ENCODE peak calls at places on chromosomes 4 and X, in nine cellular contexts. One of them, this sample, is unnamed. For H3K27me3 and H3K36me3, the result is how much of the 10 kb centered on the place peaks cover.

GRCh38 chr4:13597604-13598003 is 29.9 kb downstream of the BOD1L1 start:
- DNase-seq in gastrocnemius medialis: no peak
- DNase-seq in right atrium auricular region: no peak
- DNase-seq in endodermal cell: no peak
- DNase-seq in bronchial epithelial cell: peak
- DNase-seq in naive thymus-derived CD4-positive, alpha-beta T cell: no peak
- DNase-seq in heart left ventricle: no peak
- DNase-seq in neuronal stem cell: no peak
- DNase-seq in tibial nerve: no peak
- DNase-seq in this sample: no peak

GRCh38 chr4:125021189-125021588 is 293.6 kb upstream of the FAT4 start:
- DNase-seq in bronchial epithelial cell: peak
- DNase-seq in naive thymus-derived CD4-positive, alpha-beta T cell: no peak
- DNase-seq in tibial nerve: no peak
- DNase-seq in right atrium auricular region: no peak
- DNase-seq in endodermal cell: no peak
- DNase-seq in heart left ventricle: no peak
- DNase-seq in neuronal stem cell: no peak
- DNase-seq in gastrocnemius medialis: no peak
- DNase-seq in this sample: no peak

GRCh38 chrX:53262918-53263394 is 18.4 kb downstream of the IQSEC2 start:
- DNase-seq in heart left ventricle: no peak
- DNase-seq in naive thymus-derived CD4-positive, alpha-beta T cell: no peak
- DNase-seq in endodermal cell: no peak
- DNase-seq in tibial nerve: no peak
- DNase-seq in bronchial epithelial cell: peak
- DNase-seq in neuronal stem cell: no peak
- DNase-seq in right atrium auricular region: no peak
- DNase-seq in gastrocnemius medialis: no peak
- DNase-seq in this sample: no peak

GRCh38 chrX:116881961-116882360 is 419.2 kb upstream of the CT83 start:
- DNase-seq in naive thymus-derived CD4-positive, alpha-beta T cell: no peak
- DNase-seq in neuronal stem cell: no peak
- DNase-seq in tibial nerve: no peak
- DNase-seq in endodermal cell: no peak
- DNase-seq in bronchial epithelial cell: no peak
- DNase-seq in heart left ventricle: no peak
- DNase-seq in gastrocnemius medialis: no peak
- DNase-seq in right atrium auricular region: no peak
- DNase-seq in this sample: no peak

GRCh38 chrX:63436865-63437264 is 85.7 kb upstream of the SPIN4 start:
- DNase-seq in heart left ventricle: no peak
- DNase-seq in gastrocnemius medialis: no peak
- DNase-seq in tibial nerve: no peak
- DNase-seq in naive thymus-derived CD4-positive, alpha-beta T cell: no peak
- DNase-seq in endodermal cell: no peak
- DNase-seq in right atrium auricular region: no peak
- DNase-seq in neuronal stem cell: no peak
- DNase-seq in bronchial epithelial cell: no peak
- DNase-seq in this sample: no peak

GRCh38 chrX:21974011-21974385 is 33.5 kb downstream of the SMS start:
- DNase-seq in neuronal stem cell: no peak
- DNase-seq in endodermal cell: no peak
- DNase-seq in naive thymus-derived CD4-positive, alpha-beta T cell: peak
- DNase-seq in heart left ventricle: no peak
- DNase-seq in tibial nerve: no peak
- DNase-seq in right atrium auricular region: no peak
- DNase-seq in gastrocnemius medialis: no peak
- DNase-seq in bronchial epithelial cell: peak
- DNase-seq in this sample: no peak

GRCh38 chr4:112926826-112927225 is 122.6 kb upstream of the ANK2 start:
- DNase-seq in heart left ventricle: no peak
- DNase-seq in endodermal cell: no peak
- DNase-seq in tibial nerve: no peak
- DNase-seq in right atrium auricular region: no peak
- DNase-seq in neuronal stem cell: no peak
- DNase-seq in bronchial epithelial cell: no peak
- DNase-seq in naive thymus-derived CD4-positive, alpha-beta T cell: no peak
- DNase-seq in gastrocnemius medialis: no peak
- DNase-seq in this sample: no peak

GRCh38 chr4:76035799-76036389 is at the start of gene CXCL11:
- DNase-seq in naive thymus-derived CD4-positive, alpha-beta T cell: no peak
- DNase-seq in bronchial epithelial cell: peak
- DNase-seq in endodermal cell: no peak
- DNase-seq in tibial nerve: no peak
- DNase-seq in right atrium auricular region: no peak
- DNase-seq in gastrocnemius medialis: no peak
- DNase-seq in heart left ventricle: no peak
- DNase-seq in neuronal stem cell: no peak
- DNase-seq in this sample: no peak

GRCh38 chrX:41895826-41896225 is 27.5 kb downstream of the CASK start:
- DNase-seq in naive thymus-derived CD4-positive, alpha-beta T cell: no peak
- DNase-seq in right atrium auricular region: no peak
- DNase-seq in tibial nerve: no peak
- DNase-seq in endodermal cell: no peak
- DNase-seq in neuronal stem cell: no peak
- DNase-seq in bronchial epithelial cell: no peak
- DNase-seq in gastrocnemius medialis: no peak
- DNase-seq in heart left ventricle: no peak
- DNase-seq in this sample: no peak

GRCh38 chrX:67544871-67545771 is 1.3 kb downstream of the AR start:
- DNase-seq in neuronal stem cell: peak
- DNase-seq in naive thymus-derived CD4-positive, alpha-beta T cell: no peak
- DNase-seq in heart left ventricle: peak
- DNase-seq in gastrocnemius medialis: peak
- DNase-seq in endodermal cell: peak
- DNase-seq in tibial nerve: no peak
- DNase-seq in bronchial epithelial cell: no peak
- DNase-seq in right atrium auricular region: no peak
- DNase-seq in this sample: no peak

GRCh38 chr4:149426461-149426860 is 389.2 kb downstream of the IQCM start:
- DNase-seq in right atrium auricular region: no peak
- DNase-seq in endodermal cell: no peak
- DNase-seq in bronchial epithelial cell: peak
- DNase-seq in naive thymus-derived CD4-positive, alpha-beta T cell: no peak
- DNase-seq in neuronal stem cell: no peak
- DNase-seq in tibial nerve: no peak
- DNase-seq in gastrocnemius medialis: no peak
- DNase-seq in heart left ventricle: no peak
- DNase-seq in this sample: no peak

GRCh38 chr4:153640476-153640802 is 43.6 kb upstream of the TLR2 start:
- DNase-seq in naive thymus-derived CD4-positive, alpha-beta T cell: no peak
- DNase-seq in tibial nerve: no peak
- DNase-seq in bronchial epithelial cell: no peak
- DNase-seq in right atrium auricular region: no peak
- DNase-seq in endodermal cell: no peak
- DNase-seq in heart left ventricle: no peak
- DNase-seq in neuronal stem cell: no peak
- DNase-seq in gastrocnemius medialis: no peak
- DNase-seq in this sample: no peak

GRCh38 chr4:40576651-40577480 is 52.8 kb downstream of the RBM47 start:
- DNase-seq in naive thymus-derived CD4-positive, alpha-beta T cell: no peak
- DNase-seq in heart left ventricle: peak
- DNase-seq in tibial nerve: peak
- DNase-seq in endodermal cell: peak
- DNase-seq in neuronal stem cell: no peak
- DNase-seq in gastrocnemius medialis: peak
- DNase-seq in bronchial epithelial cell: peak
- DNase-seq in right atrium auricular region: peak
- DNase-seq in this sample: no peak

DNA sequence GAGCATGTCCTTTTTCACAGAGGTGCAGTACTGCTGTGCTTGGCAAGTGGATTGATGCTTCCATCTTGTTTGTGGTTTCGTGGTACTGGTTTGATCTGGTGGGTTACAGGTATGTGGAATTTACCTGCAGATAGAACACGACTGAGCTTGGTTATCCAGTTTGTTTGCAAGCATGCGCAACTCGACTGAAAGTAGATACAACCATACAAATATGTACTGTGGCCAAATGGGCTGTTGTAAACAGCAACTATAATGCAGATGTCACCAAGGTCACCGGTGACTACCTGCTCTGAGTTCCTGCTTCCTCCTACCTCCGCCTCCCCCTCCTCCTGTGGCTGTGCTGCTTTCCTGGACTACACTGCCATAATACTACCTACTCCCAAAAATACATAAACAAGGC is 12.4 kb downstream of the CWH43 start:
- DNase-seq in right atrium auricular region: no peak
- DNase-seq in gastrocnemius medialis: no peak
- DNase-seq in heart left ventricle: no peak
- DNase-seq in tibial nerve: no peak
- DNase-seq in neuronal stem cell: no peak
- DNase-seq in bronchial epithelial cell: no peak
- DNase-seq in naive thymus-derived CD4-positive, alpha-beta T cell: no peak
- DNase-seq in endodermal cell: no peak
- DNase-seq in this sample: no peak
- H3K27me3 ChIP-seq in right atrium auricular region: under half
- H3K27me3 ChIP-seq in gastrocnemius medialis: under half
- H3K27me3 ChIP-seq in heart left ventricle: under half
- H3K27me3 ChIP-seq in tibial nerve: under half
- H3K27me3 ChIP-seq in neuronal stem cell: under half
- H3K27me3 ChIP-seq in bronchial epithelial cell: under half
- H3K27me3 ChIP-seq in naive thymus-derived CD4-positive, alpha-beta T cell: under half
- H3K27me3 ChIP-seq in endodermal cell: under half
- H3K27me3 ChIP-seq in this sample: under half

GRCh38 chrX:24175276-24175675 is 25.7 kb downstream of the ZFX start:
- DNase-seq in naive thymus-derived CD4-positive, alpha-beta T cell: no peak
- DNase-seq in endodermal cell: no peak
- DNase-seq in bronchial epithelial cell: no peak
- DNase-seq in neuronal stem cell: no peak
- DNase-seq in right atrium auricular region: no peak
- DNase-seq in gastrocnemius medialis: no peak
- DNase-seq in tibial nerve: no peak
- DNase-seq in heart left ventricle: no peak
- DNase-seq in this sample: no peak
- H3K36me3 ChIP-seq in naive thymus-derived CD4-positive, alpha-beta T cell: under half
- H3K36me3 ChIP-seq in endodermal cell: under half
- H3K36me3 ChIP-seq in bronchial epithelial cell: under half
- H3K36me3 ChIP-seq in neuronal stem cell: half or more
- H3K36me3 ChIP-seq in right atrium auricular region: half or more
- H3K36me3 ChIP-seq in gastrocnemius medialis: under half
- H3K36me3 ChIP-seq in tibial nerve: half or more
- H3K36me3 ChIP-seq in heart left ventricle: under half
- H3K36me3 ChIP-seq in this sample: under half

GRCh38 chr4:4386296-4386735 is 586 bp upstream of the NSG1 start:
- DNase-seq in tibial nerve: no peak
- DNase-seq in right atrium auricular region: no peak
- DNase-seq in gastrocnemius medialis: no peak
- DNase-seq in heart left ventricle: no peak
- DNase-seq in endodermal cell: peak
- DNase-seq in naive thymus-derived CD4-positive, alpha-beta T cell: no peak
- DNase-seq in bronchial epithelial cell: peak
- DNase-seq in neuronal stem cell: no peak
- DNase-seq in this sample: no peak
- H3K27me3 ChIP-seq in tibial nerve: under half
- H3K27me3 ChIP-seq in right atrium auricular region: under half
- H3K27me3 ChIP-seq in gastrocnemius medialis: half or more
- H3K27me3 ChIP-seq in heart left ventricle: under half
- H3K27me3 ChIP-seq in endodermal cell: half or more
- H3K27me3 ChIP-seq in naive thymus-derived CD4-positive, alpha-beta T cell: under half
- H3K27me3 ChIP-seq in bronchial epithelial cell: under half
- H3K27me3 ChIP-seq in neuronal stem cell: half or more
- H3K27me3 ChIP-seq in this sample: under half

GRCh38 chr4:145776208-145776607 is 96.3 kb downstream of the C4orf51 start:
- DNase-seq in neuronal stem cell: no peak
- DNase-seq in naive thymus-derived CD4-positive, alpha-beta T cell: no peak
- DNase-seq in endodermal cell: no peak
- DNase-seq in heart left ventricle: no peak
- DNase-seq in tibial nerve: no peak
- DNase-seq in right atrium auricular region: no peak
- DNase-seq in bronchial epithelial cell: no peak
- DNase-seq in gastrocnemius medialis: no peak
- DNase-seq in this sample: no peak

GRCh38 chr4:145772347-145772746 is 92.4 kb downstream of the C4orf51 start:
- DNase-seq in gastrocnemius medialis: no peak
- DNase-seq in bronchial epithelial cell: no peak
- DNase-seq in tibial nerve: no peak
- DNase-seq in heart left ventricle: no peak
- DNase-seq in right atrium auricular region: no peak
- DNase-seq in endodermal cell: no peak
- DNase-seq in naive thymus-derived CD4-positive, alpha-beta T cell: no peak
- DNase-seq in neuronal stem cell: no peak
- DNase-seq in this sample: no peak

GRCh38 chr4:145773581-145774234 is 93.8 kb downstream of the C4orf51 start:
- DNase-seq in endodermal cell: no peak
- DNase-seq in heart left ventricle: peak
- DNase-seq in neuronal stem cell: no peak
- DNase-seq in gastrocnemius medialis: peak
- DNase-seq in naive thymus-derived CD4-positive, alpha-beta T cell: no peak
- DNase-seq in tibial nerve: no peak
- DNase-seq in bronchial epithelial cell: no peak
- DNase-seq in right atrium auricular region: no peak
- DNase-seq in this sample: no peak

GRCh38 chr4:145774473-145774872 is 94.5 kb downstream of the C4orf51 start:
- DNase-seq in endodermal cell: no peak
- DNase-seq in bronchial epithelial cell: no peak
- DNase-seq in right atrium auricular region: no peak
- DNase-seq in naive thymus-derived CD4-positive, alpha-beta T cell: no peak
- DNase-seq in heart left ventricle: no peak
- DNase-seq in tibial nerve: no peak
- DNase-seq in neuronal stem cell: no peak
- DNase-seq in gastrocnemius medialis: no peak
- DNase-seq in this sample: no peak

DNA sequence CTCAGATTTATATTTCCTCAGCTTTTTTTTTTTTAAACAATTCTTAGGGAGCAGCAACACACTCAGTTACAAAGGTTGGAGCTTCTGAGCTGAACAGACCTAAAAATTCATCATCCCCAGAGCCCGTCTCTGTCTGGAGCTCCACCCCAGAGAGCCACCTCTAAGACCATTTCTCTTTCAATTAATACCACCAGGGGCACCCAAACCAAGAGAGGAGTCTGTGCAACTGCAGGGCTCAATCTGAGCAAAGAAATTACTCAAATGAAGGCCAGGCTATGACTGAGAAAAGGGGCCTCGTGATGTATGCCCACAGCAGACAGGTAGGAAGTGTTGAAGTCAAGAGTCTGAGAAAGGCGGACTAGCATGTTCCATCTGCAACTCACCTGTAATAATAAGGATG is 95.5 kb downstream of the C4orf51 start:
- DNase-seq in heart left ventricle: no peak
- DNase-seq in naive thymus-derived CD4-positive, alpha-beta T cell: no peak
- DNase-seq in tibial nerve: no peak
- DNase-seq in right atrium auricular region: no peak
- DNase-seq in endodermal cell: no peak
- DNase-seq in bronchial epithelial cell: no peak
- DNase-seq in neuronal stem cell: no peak
- DNase-seq in gastrocnemius medialis: no peak
- DNase-seq in this sample: no peak
- H3K36me3 ChIP-seq in heart left ventricle: under half
- H3K36me3 ChIP-seq in naive thymus-derived CD4-positive, alpha-beta T cell: under half
- H3K36me3 ChIP-seq in tibial nerve: under half
- H3K36me3 ChIP-seq in right atrium auricular region: under half
- H3K36me3 ChIP-seq in endodermal cell: half or more
- H3K36me3 ChIP-seq in bronchial epithelial cell: under half
- H3K36me3 ChIP-seq in neuronal stem cell: half or more
- H3K36me3 ChIP-seq in gastrocnemius medialis: under half
- H3K36me3 ChIP-seq in this sample: under half

GRCh38 chrX:72306085-72306801 is 529 bp upstream of the CITED1 start:
- DNase-seq in right atrium auricular region: no peak
- DNase-seq in bronchial epithelial cell: no peak
- DNase-seq in heart left ventricle: no peak
- DNase-seq in naive thymus-derived CD4-positive, alpha-beta T cell: no peak
- DNase-seq in gastrocnemius medialis: no peak
- DNase-seq in neuronal stem cell: no peak
- DNase-seq in tibial nerve: no peak
- DNase-seq in endodermal cell: peak
- DNase-seq in this sample: no peak
- H3K27me3 ChIP-seq in right atrium auricular region: under half
- H3K27me3 ChIP-seq in bronchial epithelial cell: under half
- H3K27me3 ChIP-seq in heart left ventricle: half or more
- H3K27me3 ChIP-seq in naive thymus-derived CD4-positive, alpha-beta T cell: under half
- H3K27me3 ChIP-seq in gastrocnemius medialis: half or more
- H3K27me3 ChIP-seq in neuronal stem cell: half or more
- H3K27me3 ChIP-seq in tibial nerve: under half
- H3K27me3 ChIP-seq in endodermal cell: half or more
- H3K27me3 ChIP-seq in this sample: under half

This sample was measured in CD8-positive, alpha-beta T cell.